ENCODE peak calls at places on chromosomes 6 and 20, in eight cellular contexts. C is IMR-90, F is heart left ventricle, T is HepG2, D is adrenal gland, A is HCT116, I is H1, R is K562. H is an unnamed sample. For H3K27me3, the result is how much of the 10 kb centered on the place peaks cover.

GRCh38 chr20:4944518-4944917 is 56.8 kb downstream of the SLC23A2 start:
- DNase-seq in C (peak), T (no peak), R (no peak), D (peak), A (no peak), I (no peak), F (no peak), H (no peak)

GRCh38 chr20:15862178-15862577 is 711.1 kb downstream of the KIF16B start:
- DNase-seq in F (no peak), T (no peak), R (no peak), C (no peak), I (no peak), A (no peak), D (no peak), H (no peak)

GRCh38 chr6:139586273-139586672 is 211.8 kb upstream of the CITED2 start:
- DNase-seq in D (no peak), R (peak), C (no peak), I (no peak), A (no peak), T (no peak), F (no peak), H (no peak)

GRCh38 chr20:49572857-49573256 is 4.9 kb upstream of the PTGIS start:
- DNase-seq in F (no peak), D (no peak), R (no peak), I (no peak), T (no peak), C (no peak), A (no peak), H (peak)

GRCh38 chr6:154986787-154987235 is 8.3 kb upstream of the TIAM2 start:
- DNase-seq in D (no peak), C (no peak), T (no peak), R (no peak), A (no peak), I (no peak), F (no peak), H (no peak)

GRCh38 chr6:138467901-138468300 is 31.4 kb downstream of the NHSL1 start:
- DNase-seq in A (no peak), I (no peak), D (no peak), R (no peak), T (no peak), C (peak), F (no peak), H (no peak)

GRCh38 chr6:44735631-44735963 is 348.1 kb downstream of the CDC5L start:
- DNase-seq in I (no peak), D (no peak), R (no peak), A (no peak), F (no peak), C (peak), T (no peak), H (no peak)

GRCh38 chr6:155443168-155443567 is 12.5 kb downstream of the NOX3 start:
- DNase-seq in D (no peak), R (peak), F (no peak), A (no peak), T (no peak), C (no peak), I (no peak), H (no peak)

GRCh38 chr20:2108987-2109386 is 7.4 kb downstream of the STK35 start:
- DNase-seq in A (peak), C (peak), R (no peak), T (peak), D (peak), F (no peak), I (no peak), H (no peak)

GRCh38 chr20:41889871-41890224 is 271.7 kb upstream of the CHD6 start:
- DNase-seq in R (no peak), A (no peak), T (no peak), D (no peak), C (no peak), I (no peak), F (no peak), H (no peak)

GRCh38 chr20:11918280-11918952 is 723 bp downstream of the BTBD3 start:
- DNase-seq in F (no peak), I (no peak), C (no peak), R (no peak), D (no peak), A (no peak), T (no peak), H (no peak)

GRCh38 chr20:32516583-32516982 is 68.5 kb downstream of the NOL4L start:
- DNase-seq in D (no peak), T (no peak), F (no peak), R (no peak), I (no peak), A (no peak), C (no peak), H (no peak)

GRCh38 chr20:15141880-15142279 is 804.5 kb upstream of the FLRT3 start:
- DNase-seq in D (no peak), R (no peak), T (no peak), C (no peak), I (no peak), A (no peak), F (no peak), H (no peak)

GRCh38 chr6:24355422-24355821 is 2.4 kb downstream of the DCDC2 start:
- DNase-seq in D (no peak), A (no peak), I (no peak), R (no peak), C (no peak), F (no peak), T (no peak), H (no peak)

GRCh38 chr6:18155273-18155863 is at the start of gene KDM1B:
- DNase-seq in T (peak), C (peak), F (peak), I (no peak), D (peak), R (peak), A (peak), H (peak)

GRCh38 chr6:125658759-125659431 is 90.5 kb upstream of the HEY2 start:
- DNase-seq in T (no peak), A (no peak), F (peak), C (no peak), D (no peak), R (no peak), I (no peak), H (no peak)

GRCh38 chr6:22784611-22785010 is 215.2 kb downstream of the HDGFL1 start:
- DNase-seq in F (no peak), I (no peak), D (no peak), R (no peak), A (no peak), T (no peak), C (peak), H (no peak)

GRCh38 chr20:58956078-58956477 is 25.0 kb upstream of the NELFCD start:
- DNase-seq in F (no peak), T (peak), A (no peak), D (no peak), R (no peak), C (no peak), I (no peak), H (no peak)

GRCh38 chr20:63855363-63856110 is 5.8 kb upstream of the ABHD16B start:
- DNase-seq in D (no peak), R (no peak), I (peak), C (no peak), F (peak), A (no peak), T (no peak), H (no peak)

GRCh38 chr6:6657085-6657819 is 68.7 kb downstream of the LY86 start:
- DNase-seq in A (no peak), C (no peak), D (no peak), T (no peak), R (peak), F (no peak), I (no peak), H (no peak)

GRCh38 chr6:100948381-100949133 is 67.4 kb upstream of the ASCC3 start:
- DNase-seq in A (no peak), D (no peak), F (no peak), I (no peak), C (peak), T (peak), R (no peak), H (no peak)

GRCh38 chr20:19252670-19253120 is 40.3 kb downstream of the SLC24A3 start:
- DNase-seq in F (no peak), C (no peak), R (no peak), T (no peak), D (no peak), I (peak), A (no peak), H (peak)

GRCh38 chr6:97059473-97059872 is 134.9 kb downstream of the KLHL32 start:
- DNase-seq in I (no peak), T (peak), C (peak), A (peak), D (no peak), F (no peak), R (peak), H (no peak)

GRCh38 chr6:4774715-4775590 is 1.3 kb upstream of the CDYL start:
- DNase-seq in T (no peak), C (no peak), I (peak), R (no peak), A (no peak), F (peak), D (no peak), H (peak)
- TF ChIP-seq POLR2A in T (no peak), C (no peak), I (no peak), R (no peak), A (no peak), F (no peak), D (no peak), H (no peak)

GRCh38 chr6:56246544-56246940 is 838 bp downstream of the COL21A1 start:
- DNase-seq in D (no peak), T (no peak), I (peak), A (no peak), F (no peak), C (no peak), R (no peak), H (no peak)
- H3K4me3 ChIP-seq in D (no peak), T (no peak), I (peak), A (no peak), F (peak), C (no peak), R (no peak), H (peak)

GRCh38 chr6:1610497-1611321 is 994 bp downstream of the FOXC1 start:
- DNase-seq in A (no peak), T (peak), F (no peak), C (peak), R (no peak), D (no peak), I (no peak), H (no peak)
- H3K27me3 ChIP-seq in A (under half), T (under half), F (half or more), C (under half), R (under half), D (half or more), I (half or more), H (under half)

GRCh38 chr6:142926494-142927273 is 18.3 kb downstream of the HIVEP2 start:
- DNase-seq in D (peak), R (peak), A (no peak), I (peak), T (peak), C (peak), F (peak), H (peak)
- TF ChIP-seq POLR2A in D (peak), R (no peak), A (no peak), I (no peak), T (peak), C (peak), F (no peak), H (peak)

GRCh38 chr6:134529921-134530320 is 212.0 kb upstream of the SGK1 start:
- DNase-seq in D (no peak), F (no peak), A (no peak), C (peak), T (peak), R (no peak), I (no peak), H (no peak)
- H3K4me3 ChIP-seq in D (no peak), F (no peak), A (no peak), C (no peak), T (no peak), R (no peak), I (no peak), H (no peak)

GRCh38 chr6:99348823-99349619 is 453 bp downstream of the FAXC start:
- DNase-seq in C (peak), I (peak), A (no peak), T (no peak), F (no peak), D (no peak), R (no peak), H (peak)

GRCh38 chr6:99346595-99346994 is 2.9 kb downstream of the FAXC start:
- DNase-seq in D (no peak), F (no peak), C (no peak), T (no peak), A (no peak), I (no peak), R (no peak), H (no peak)

GRCh38 chr6:99349620-99350141 is at the start of gene FAXC:
- DNase-seq in I (peak), T (peak), C (peak), D (peak), R (peak), F (no peak), A (peak), H (peak)

GRCh38 chr6:99348220-99348822 is 1.2 kb downstream of the FAXC start:
- DNase-seq in A (no peak), D (no peak), C (no peak), I (no peak), F (no peak), R (no peak), T (no peak), H (no peak)

DNA sequence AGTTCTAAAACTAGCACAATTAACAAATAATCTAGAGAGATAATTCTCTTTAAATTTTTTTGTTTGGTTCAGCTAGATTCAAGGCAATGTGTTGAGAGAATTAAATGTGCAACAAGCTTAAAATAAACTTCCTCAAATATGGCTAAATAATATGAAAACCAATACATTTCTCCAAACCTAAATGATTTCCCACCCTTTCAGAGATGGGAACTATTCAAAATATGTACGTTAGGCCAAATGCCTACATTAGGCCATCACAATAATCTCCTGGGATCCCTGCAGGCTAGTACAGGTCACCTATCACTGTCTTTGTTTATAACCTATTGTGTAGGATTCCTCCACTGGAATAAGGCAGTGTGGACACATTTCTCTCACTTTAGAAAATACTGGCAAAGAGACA is 1.7 kb downstream of the FAXC start:
- DNase-seq in F (no peak), C (no peak), I (no peak), A (no peak), T (no peak), R (no peak), D (no peak), H (no peak)
- H3K27me3 ChIP-seq in F (half or more), C (under half), I (under half), A (under half), T (under half), R (under half), D (under half), H (under half)

GRCh38 chr20:3766832-3767433 is 620 bp downstream of the ADISSP start:
- DNase-seq in C (no peak), R (peak), T (no peak), I (no peak), F (peak), A (no peak), D (peak), H (no peak)

GRCh38 chr20:3766381-3766780 is 1.2 kb downstream of the ADISSP start:
- DNase-seq in A (no peak), T (no peak), F (no peak), I (no peak), R (no peak), D (no peak), C (no peak), H (no peak)

GRCh38 chr20:3765171-3765887 is 2.2 kb downstream of the ADISSP start:
- DNase-seq in F (peak), R (no peak), C (no peak), T (no peak), D (no peak), I (no peak), A (no peak), H (no peak)

GRCh38 chr20:3768342-3769130 is 983 bp upstream of the ADISSP start:
- DNase-seq in D (peak), A (peak), F (peak), R (peak), C (peak), T (peak), I (peak), H (peak)

DNA sequence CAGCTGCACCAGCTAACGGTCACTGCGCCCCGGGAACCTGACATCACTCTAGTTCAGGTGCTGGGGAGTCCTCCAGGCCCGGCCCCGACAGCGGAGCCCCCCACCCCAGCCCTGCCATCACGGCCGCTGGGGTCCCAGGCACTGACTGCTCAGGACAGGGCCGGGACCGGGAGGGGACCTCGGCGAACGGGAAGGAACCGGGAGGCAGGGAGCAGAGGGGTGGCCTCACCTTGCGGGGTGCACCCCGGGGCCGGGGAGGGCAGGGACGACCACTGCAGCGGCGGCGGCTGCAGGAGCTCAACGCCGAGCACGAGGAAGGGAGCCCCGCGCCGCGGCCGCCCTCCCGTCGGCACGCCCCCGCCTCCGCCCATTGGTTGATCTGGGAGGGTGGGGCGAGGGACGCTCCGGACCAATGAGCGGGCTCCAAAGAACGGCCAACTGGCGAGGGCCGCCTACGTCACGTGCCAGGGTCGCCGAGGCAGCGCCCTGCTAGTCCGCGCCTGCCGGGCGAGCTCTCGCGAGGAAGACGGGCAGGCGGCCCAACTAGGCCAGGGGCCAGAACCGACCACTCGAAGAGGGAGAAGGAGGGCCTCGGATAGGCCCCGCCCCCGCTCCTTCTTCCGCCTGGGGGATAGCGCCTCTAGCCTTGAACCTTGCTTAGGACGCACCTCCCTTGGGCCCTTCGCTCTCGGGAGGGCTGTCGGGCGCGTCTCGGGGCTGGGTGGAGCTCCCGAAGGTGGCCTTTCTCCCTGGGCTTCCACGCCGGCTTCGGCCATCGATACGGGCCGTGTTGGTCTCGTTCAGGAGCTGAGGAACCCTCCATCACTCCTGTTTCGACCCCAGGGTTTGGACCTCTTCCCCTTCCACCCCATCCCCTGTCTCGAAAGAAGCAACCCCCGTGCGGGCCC is at the start of gene ADISSP:
- DNase-seq in R (peak), T (peak), D (peak), C (peak), I (peak), F (peak), A (peak), H (peak)
- TF ChIP-seq POLR2A in R (peak), T (peak), D (peak), C (peak), I (no peak), F (no peak), A (peak), H (peak)

DNA sequence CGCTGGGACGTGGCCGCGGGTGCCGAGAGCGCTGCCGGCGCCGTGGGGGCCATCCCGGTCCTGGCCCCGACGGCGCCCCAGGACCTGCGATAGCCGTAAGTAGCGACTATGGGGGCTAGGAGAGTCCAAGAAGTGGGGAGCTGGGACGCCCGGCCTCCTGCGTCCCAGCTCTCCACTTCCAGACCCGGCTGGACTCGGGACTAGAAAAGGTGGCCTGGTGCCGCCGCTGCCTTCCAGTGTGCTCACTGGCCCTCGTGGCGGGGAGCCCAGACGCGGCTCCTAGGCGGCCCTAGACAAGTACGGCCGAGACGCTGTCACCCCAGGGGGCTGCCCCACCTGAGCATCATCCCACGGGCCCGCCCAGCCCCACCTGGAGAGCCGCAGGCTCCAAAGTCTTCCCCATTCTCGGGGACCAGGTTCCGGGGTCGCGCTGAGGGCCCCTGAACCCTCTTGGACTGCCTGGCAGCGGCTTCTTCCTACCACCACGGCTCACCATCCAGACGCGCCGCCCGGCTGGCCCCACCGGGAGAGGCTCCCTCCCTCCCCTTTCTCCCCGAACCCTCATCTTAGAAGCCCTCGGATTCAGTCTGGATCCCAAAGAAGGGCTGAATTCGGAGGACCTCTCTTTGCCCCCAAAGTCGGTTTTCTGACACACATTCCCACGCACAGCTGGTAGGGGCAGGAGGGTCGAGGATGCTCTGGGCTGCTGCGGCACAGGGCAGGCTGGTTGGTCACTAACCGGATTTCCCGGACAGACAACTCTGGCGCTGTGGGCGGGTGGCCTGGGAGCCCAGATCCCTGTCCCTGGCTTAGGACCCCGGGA is 878 bp upstream of the MDFI start:
- DNase-seq in T (no peak), F (peak), D (no peak), I (peak), C (no peak), R (no peak), A (no peak), H (no peak)
- H3K4me3 ChIP-seq in T (no peak), F (peak), D (no peak), I (peak), C (no peak), R (no peak), A (peak), H (peak)